ENCODE peak calls at places on chromosomes 6 and 20, in six cellular contexts. K, B, J, E, V and Y are unnamed samples.

GRCh38 chr6:26536571-26537159 is 1.5 kb upstream of the HMGN4 start:
- DNase-seq in K (peak; percentile 48), B (peak; percentile 41), J (no peak), E (no peak), V (peak; percentile 72), Y (no peak)

GRCh38 chr6:90293319-90293937 is 3.2 kb downstream of the BACH2 start:
- DNase-seq in K (no peak), B (peak; percentile 86), J (no peak), E (no peak), V (no peak), Y (no peak)

GRCh38 chr6:107075951-107076381 is 39.3 kb downstream of the BEND3 start:
- DNase-seq in K (peak; percentile 63), B (peak; percentile 10), J (no peak), E (no peak), V (peak; percentile 71), Y (no peak)

GRCh38 chr20:61938839-61939690 is 126.6 kb downstream of the TAF4 start:
- DNase-seq in K (no peak), B (no peak), J (no peak), E (no peak), V (no peak), Y (peak; percentile 50)

GRCh38 chr6:92044312-92044711 is 1375.0 kb downstream of the EPHA7 start:
- DNase-seq in K (peak; percentile 9), B (no peak), J (no peak), E (no peak), V (peak; percentile 5), Y (no peak)

GRCh38 chr6:43736844-43737243 is 33.2 kb upstream of the VEGFA start:
- DNase-seq in K (no peak), B (no peak), J (no peak), E (no peak), V (no peak), Y (no peak)

GRCh38 chr6:95768539-95768938 is 191.2 kb downstream of the MANEA start:
- DNase-seq in K (no peak), B (peak; percentile 20), J (no peak), E (no peak), V (no peak), Y (no peak)

GRCh38 chr20:44785768-44786167 is 24.6 kb downstream of the RIMS4 start:
- DNase-seq in K (peak; percentile 15), B (peak; percentile 42), J (no peak), E (no peak), V (peak; percentile 8), Y (no peak)

GRCh38 chr6:139066080-139066479 is 37.5 kb downstream of the ABRACL start:
- DNase-seq in K (no peak), B (no peak), J (no peak), E (no peak), V (no peak), Y (no peak)

GRCh38 chr6:31165986-31166385 is 4.5 kb downstream of the POU5F1 start:
- DNase-seq in K (no peak), B (no peak), J (no peak), E (no peak), V (no peak), Y (no peak)

GRCh38 chr6:42978487-42978792 is 541 bp downstream of the PEX6 start:
- DNase-seq in K (peak; percentile 76), B (no peak), J (no peak), E (no peak), V (peak; percentile 12), Y (no peak)

GRCh38 chr20:64038252-64038578 is 2.2 kb downstream of the C20orf204 start:
- DNase-seq in K (no peak), B (peak; percentile 64), J (no peak), E (no peak), V (no peak), Y (no peak)

GRCh38 chr20:18585134-18585533 is 2.7 kb upstream of the DTD1 start:
- DNase-seq in K (no peak), B (no peak), J (no peak), E (no peak), V (no peak), Y (no peak)

GRCh38 chr6:42453649-42454427 is 2.1 kb upstream of the TRERF1 start:
- DNase-seq in K (peak; percentile 50), B (no peak), J (no peak), E (no peak), V (peak; percentile 52), Y (peak; percentile 76)

GRCh38 chr6:20868397-20869185 is 334.3 kb downstream of the CDKAL1 start:
- DNase-seq in K (no peak), B (peak; percentile 98), J (no peak), E (no peak), V (no peak), Y (no peak)

GRCh38 chr6:24064106-24064505 is 61.9 kb upstream of the NRSN1 start:
- DNase-seq in K (no peak), B (peak; percentile 25), J (no peak), E (no peak), V (no peak), Y (no peak)